ENCODE peak calls at places on chromosome 12, in nine cellular contexts. E, W, H, J, I, O, N, G and L are unnamed samples.

GRCh38 chr12:57227315-57228115 is 2.0 kb upstream of the SHMT2 start:
- DNase-seq in E (no peak), W (no peak), H (no peak), J (no peak), I (no peak), O (no peak), N (no peak), G (peak), L (no peak)

GRCh38 chr12:91877022-91877421 is 268.6 kb downstream of the BTG1 start:
- DNase-seq in E (peak), W (peak), H (no peak), J (peak), I (no peak), O (no peak), N (no peak), G (peak), L (no peak)

GRCh38 chr12:43692064-43692463 is 66.5 kb downstream of the PUS7L start:
- DNase-seq in E (no peak), W (no peak), H (no peak), J (no peak), I (no peak), O (no peak), N (no peak), G (peak), L (peak)

GRCh38 chr12:41409628-41410027 is 221.5 kb downstream of the PDZRN4 start:
- DNase-seq in E (no peak), W (no peak), H (no peak), J (no peak), I (no peak), O (no peak), N (no peak), G (no peak), L (no peak)

GRCh38 chr12:90393654-90394053 is 561.3 kb downstream of the CCER1 start:
- DNase-seq in E (no peak), W (no peak), H (no peak), J (no peak), I (no peak), O (no peak), N (no peak), G (no peak), L (no peak)

GRCh38 chr12:19311165-19311564 is 128.1 kb upstream of the AEBP2 start:
- DNase-seq in E (no peak), W (no peak), H (peak), J (no peak), I (no peak), O (peak), N (no peak), G (no peak), L (no peak)

GRCh38 chr12:16605666-16606116 is 271 bp downstream of the LMO3 start:
- DNase-seq in E (no peak), W (no peak), H (no peak), J (peak), I (no peak), O (no peak), N (peak), G (peak), L (no peak)

GRCh38 chr12:120599672-120600537 is 18.7 kb upstream of the POP5 start:
- DNase-seq in E (no peak), W (no peak), H (no peak), J (no peak), I (no peak), O (no peak), N (no peak), G (no peak), L (no peak)

GRCh38 chr12:109624467-109624866 is 50.9 kb downstream of the MVK start:
- DNase-seq in E (no peak), W (no peak), H (no peak), J (no peak), I (no peak), O (peak), N (no peak), G (no peak), L (no peak)

GRCh38 chr12:62834406-62834805 is 100.5 kb downstream of the PPM1H start:
- DNase-seq in E (peak), W (no peak), H (peak), J (peak), I (no peak), O (no peak), N (peak), G (no peak), L (no peak)

GRCh38 chr12:107418976-107419375 is 266.6 kb upstream of the PWP1 start:
- DNase-seq in E (no peak), W (no peak), H (no peak), J (no peak), I (no peak), O (no peak), N (no peak), G (no peak), L (no peak)

GRCh38 chr12:113186033-113186365 is 478 bp downstream of the RITA1 start:
- DNase-seq in E (no peak), W (no peak), H (no peak), J (no peak), I (no peak), O (no peak), N (no peak), G (peak), L (no peak)

GRCh38 chr12:98644433-98644711 is 216 bp downstream of the IKBIP start:
- DNase-seq in E (peak), W (peak), H (no peak), J (no peak), I (no peak), O (peak), N (no peak), G (no peak), L (peak)

GRCh38 chr12:119713551-119714031 is 45.7 kb downstream of the PRKAB1 start:
- DNase-seq in E (no peak), W (peak), H (no peak), J (no peak), I (peak), O (no peak), N (no peak), G (no peak), L (no peak)

GRCh38 chr12:47832263-47832933 is 12.7 kb upstream of the HDAC7 start:
- DNase-seq in E (no peak), W (no peak), H (peak), J (no peak), I (no peak), O (no peak), N (no peak), G (no peak), L (no peak)

GRCh38 chr12:100372846-100373245 is 16.0 kb downstream of the SLC17A8 start:
- DNase-seq in E (no peak), W (no peak), H (no peak), J (no peak), I (no peak), O (no peak), N (no peak), G (no peak), L (no peak)

GRCh38 chr12:100371146-100371545 is 14.3 kb downstream of the SLC17A8 start:
- DNase-seq in E (no peak), W (no peak), H (no peak), J (no peak), I (no peak), O (no peak), N (no peak), G (no peak), L (no peak)

GRCh38 chr12:100376166-100376565 is 19.3 kb downstream of the SLC17A8 start:
- DNase-seq in E (no peak), W (no peak), H (no peak), J (no peak), I (no peak), O (no peak), N (no peak), G (no peak), L (no peak)

DNA sequence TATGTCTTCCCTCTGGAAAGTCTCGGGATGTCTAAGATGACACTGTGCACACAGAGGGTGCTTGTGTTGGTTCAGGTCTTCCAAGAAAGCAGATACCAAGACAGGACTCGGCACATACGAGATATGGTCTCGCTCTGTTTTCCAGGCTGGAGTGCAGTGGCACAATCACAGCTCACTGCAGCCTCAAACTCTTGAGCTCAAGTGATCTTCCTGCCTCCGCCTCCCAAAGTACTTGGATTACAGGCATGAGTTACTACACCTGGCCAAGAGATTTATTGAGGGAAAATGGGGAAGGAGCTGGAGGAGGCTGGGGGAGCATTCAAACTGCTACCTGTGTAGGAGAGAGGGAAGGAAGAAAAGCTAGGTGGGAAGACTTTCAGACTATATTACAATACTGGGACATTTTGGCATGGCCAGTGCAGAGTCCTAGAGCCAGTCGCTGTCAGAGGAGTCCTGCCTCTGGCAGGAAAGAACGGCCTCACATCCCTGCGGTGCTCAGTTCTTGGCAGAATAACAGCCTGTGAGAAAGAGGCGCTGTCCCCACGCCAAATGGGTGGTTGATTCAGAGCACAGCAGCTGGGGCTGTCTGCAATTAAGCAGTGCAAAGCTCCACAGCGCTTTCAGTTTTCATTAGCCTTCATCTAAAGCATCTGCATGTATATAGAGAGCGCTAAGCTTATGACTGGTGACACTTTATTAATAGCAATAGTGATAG is 18.3 kb downstream of the SLC17A8 start:
- DNase-seq in E (peak), W (no peak), H (peak), J (peak), I (no peak), O (no peak), N (peak), G (peak), L (no peak)
- TF ChIP-seq POLR2A in E (no peak), W (no peak), H (no peak), J (no peak), I (no peak), O (no peak), N (no peak), G (no peak), L (no peak)

GRCh38 chr12:6851921-6852650 is at the start of gene USP5:
- DNase-seq in E (peak), W (peak), H (peak), J (peak), I (peak), O (peak), N (peak), G (peak), L (peak)
- TF ChIP-seq POLR2A in E (no peak), W (no peak), H (no peak), J (peak), I (no peak), O (peak), N (peak), G (no peak), L (peak)

GRCh38 chr12:22046968-22047390 is 961 bp downstream of the CMAS start:
- DNase-seq in E (no peak), W (no peak), H (no peak), J (no peak), I (no peak), O (no peak), N (no peak), G (peak), L (no peak)

GRCh38 chr12:22047495-22047894 is 1.5 kb downstream of the CMAS start:
- DNase-seq in E (no peak), W (no peak), H (no peak), J (no peak), I (no peak), O (no peak), N (no peak), G (no peak), L (no peak)

GRCh38 chr12:22048351-22049041 is 2.5 kb downstream of the CMAS start:
- DNase-seq in E (no peak), W (no peak), H (no peak), J (no peak), I (no peak), O (no peak), N (no peak), G (no peak), L (no peak)

GRCh38 chr12:22043943-22044342 is 2.1 kb upstream of the CMAS start:
- DNase-seq in E (no peak), W (no peak), H (no peak), J (no peak), I (no peak), O (no peak), N (no peak), G (no peak), L (no peak)

DNA sequence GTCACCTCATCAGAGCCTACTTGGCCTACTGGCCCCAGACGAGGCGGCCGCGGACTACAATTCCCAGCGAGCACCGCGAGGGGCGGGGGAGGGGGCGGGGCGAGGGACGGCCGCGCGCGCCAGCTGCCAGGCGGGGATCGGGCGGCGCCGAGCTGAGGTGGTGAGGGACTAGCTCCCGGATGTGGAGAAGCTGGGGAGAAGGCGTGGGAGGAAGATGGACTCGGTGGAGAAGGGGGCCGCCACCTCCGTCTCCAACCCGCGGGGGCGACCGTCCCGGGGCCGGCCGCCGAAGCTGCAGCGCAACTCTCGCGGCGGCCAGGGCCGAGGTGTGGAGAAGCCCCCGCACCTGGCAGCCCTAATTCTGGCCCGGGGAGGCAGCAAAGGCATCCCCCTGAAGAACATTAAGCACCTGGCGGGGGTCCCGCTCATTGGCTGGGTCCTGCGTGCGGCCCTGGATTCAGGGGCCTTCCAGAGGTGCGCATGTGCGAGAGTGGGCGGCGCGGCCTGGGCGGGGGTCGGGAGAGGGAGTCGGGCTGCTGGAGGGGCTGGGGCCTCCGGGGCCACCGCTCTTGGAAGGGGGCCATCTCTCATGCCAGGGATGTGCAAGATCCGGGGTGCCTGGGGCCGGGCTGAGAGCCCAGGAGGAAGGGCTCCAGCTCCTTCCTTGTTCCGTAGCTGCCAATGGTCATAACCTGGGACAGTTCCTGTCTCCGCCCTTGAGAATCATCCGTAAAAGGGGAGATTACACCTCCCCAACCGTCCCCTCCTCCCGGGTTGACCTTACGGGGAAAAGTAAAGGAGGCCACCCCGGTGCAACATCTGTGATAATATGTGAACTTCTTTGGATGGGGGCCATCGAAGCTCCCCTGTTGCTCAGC is at the start of gene CMAS:
- DNase-seq in E (peak), W (peak), H (peak), J (peak), I (peak), O (peak), N (peak), G (peak), L (peak)
- TF ChIP-seq POLR2A in E (peak), W (peak), H (peak), J (peak), I (no peak), O (peak), N (peak), G (no peak), L (peak)

DNA sequence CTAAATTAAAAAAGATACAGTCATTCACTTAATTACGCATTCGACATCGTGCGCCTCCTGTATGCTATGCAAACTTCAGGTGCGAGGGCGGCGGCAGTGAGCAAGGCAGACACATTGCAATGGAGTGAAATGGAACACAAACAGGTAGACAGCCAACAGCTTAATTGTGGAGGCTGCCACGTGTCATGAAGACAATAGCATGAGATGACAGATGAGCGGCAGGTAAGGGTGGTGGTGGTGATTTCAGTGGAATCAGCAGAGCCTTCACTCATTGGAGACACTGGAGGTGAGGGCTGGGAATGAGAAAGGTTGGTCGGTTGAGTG is 130.7 kb downstream of the TMEM132D start:
- DNase-seq in E (no peak), W (no peak), H (no peak), J (no peak), I (peak), O (no peak), N (no peak), G (no peak), L (no peak)
- TF ChIP-seq POLR2A in E (no peak), W (no peak), H (no peak), J (no peak), I (no peak), O (no peak), N (no peak), G (no peak), L (no peak)

DNA sequence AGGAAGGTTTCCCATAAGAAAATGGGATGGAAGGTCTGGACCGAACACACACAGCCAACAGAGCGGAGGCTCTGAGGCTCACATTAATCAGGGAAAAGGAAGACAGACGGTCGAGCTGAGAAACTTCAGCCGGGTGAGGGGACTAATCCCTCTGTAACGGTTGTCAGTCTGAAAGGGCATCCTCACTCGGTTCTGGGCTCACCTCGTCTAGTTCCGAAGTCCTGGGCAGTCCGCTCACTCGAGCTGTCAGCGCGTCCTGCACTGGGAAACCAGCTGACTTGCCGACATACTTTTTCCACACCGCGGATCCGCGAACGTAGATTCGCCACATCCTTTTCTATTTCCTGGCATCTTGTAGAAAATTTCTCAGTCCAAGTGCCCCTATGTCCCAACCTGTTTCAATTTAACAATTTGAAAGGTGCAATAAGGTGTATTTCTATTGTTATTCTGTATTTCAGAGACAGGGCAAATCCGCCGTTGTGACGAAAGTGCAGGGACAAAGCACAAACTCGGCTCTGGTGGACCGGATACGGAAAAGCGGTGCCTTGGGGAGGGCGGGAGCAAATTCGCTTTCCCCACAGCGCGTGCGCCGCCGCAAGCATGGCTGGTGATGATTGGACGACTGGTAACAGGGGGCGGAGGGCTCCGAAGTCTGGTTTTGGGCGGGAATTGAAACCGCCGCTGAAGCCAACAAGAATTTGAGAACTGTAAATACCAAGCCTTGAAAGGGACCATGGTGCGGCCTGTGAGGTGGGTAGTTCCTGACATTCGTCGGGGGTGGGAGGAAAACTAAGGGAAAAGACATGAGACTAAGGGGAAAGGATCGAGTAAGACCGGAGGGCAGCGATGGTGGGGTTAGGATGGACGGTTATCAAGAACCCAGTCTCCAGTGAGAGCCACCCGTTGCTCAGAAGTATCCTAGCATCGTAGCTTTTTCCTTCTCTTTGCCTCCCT is at the start of gene RAD51AP1:
- DNase-seq in E (peak), W (peak), H (peak), J (peak), I (peak), O (peak), N (peak), G (peak), L (peak)
- TF ChIP-seq POLR2A in E (peak), W (peak), H (no peak), J (no peak), I (no peak), O (peak), N (peak), G (no peak), L (peak)

DNA sequence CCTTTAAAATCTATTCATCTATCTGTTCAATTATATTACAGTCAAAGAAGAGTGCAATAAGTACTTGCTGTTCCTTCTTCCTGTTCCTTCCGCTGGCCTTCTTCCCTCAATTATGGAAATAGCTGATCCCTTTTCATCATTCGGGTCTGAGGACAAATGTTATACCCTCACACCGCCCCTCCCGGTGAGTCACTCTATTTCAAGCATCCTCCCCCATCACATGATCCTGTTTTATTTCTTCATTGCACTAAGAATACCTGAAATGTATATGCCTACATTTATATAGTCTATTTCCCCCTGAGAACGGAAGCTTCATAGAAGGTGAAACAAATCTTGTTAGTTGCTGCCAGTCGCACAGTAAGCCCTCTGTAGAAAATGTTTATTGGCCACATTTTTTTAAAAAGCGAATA is 2.5 kb downstream of the SLC38A1 start:
- DNase-seq in E (peak), W (no peak), H (no peak), J (no peak), I (no peak), O (no peak), N (no peak), G (peak), L (no peak)
- TF ChIP-seq POLR2A in E (no peak), W (no peak), H (no peak), J (no peak), I (no peak), O (no peak), N (no peak), G (no peak), L (no peak)

DNA sequence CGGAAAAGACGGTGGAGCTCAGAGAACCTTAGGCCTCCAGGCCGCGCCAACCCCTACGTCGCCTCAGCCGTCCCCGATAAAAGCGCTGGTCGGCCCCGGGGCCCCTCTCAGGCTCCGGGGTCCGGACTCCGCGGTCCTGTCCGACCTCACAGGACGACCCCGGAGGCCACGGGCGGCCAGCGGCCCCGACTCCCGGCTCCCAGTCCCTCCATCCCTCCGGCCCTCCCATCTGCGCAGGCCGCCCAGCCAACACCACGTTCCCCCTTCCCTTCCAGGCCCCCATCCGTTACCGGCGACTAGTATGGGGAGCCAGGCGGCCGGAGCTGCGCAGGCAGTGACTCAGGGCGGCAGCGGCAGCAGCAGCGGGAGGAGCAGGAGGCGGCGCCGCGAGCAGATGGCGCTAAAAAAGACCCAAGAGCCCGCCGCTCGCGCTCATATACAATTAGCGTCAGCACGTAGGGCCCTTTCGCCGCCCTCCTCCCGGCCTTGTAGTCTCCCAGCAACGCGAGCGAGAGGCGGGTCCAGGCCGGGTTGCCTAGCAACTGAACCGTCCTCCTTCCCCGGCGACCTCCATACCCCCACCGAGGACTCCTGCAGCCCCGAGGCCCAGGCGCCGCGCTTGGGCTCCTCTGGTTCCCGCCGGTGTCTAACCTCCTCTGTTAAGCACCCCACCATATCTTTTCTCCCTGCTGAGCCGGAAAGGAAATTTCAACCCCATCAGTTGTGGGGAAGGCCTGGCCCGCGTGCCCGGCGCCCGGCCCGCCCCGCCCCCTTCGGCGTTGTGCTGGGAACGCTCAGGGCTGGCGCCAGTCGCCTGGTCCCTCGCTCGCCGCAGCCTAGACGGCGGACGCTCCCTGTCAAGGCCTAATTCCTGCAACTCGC is at the start of gene NAP1L1:
- DNase-seq in E (peak), W (peak), H (peak), J (peak), I (peak), O (peak), N (peak), G (peak), L (peak)
- TF ChIP-seq POLR2A in E (peak), W (peak), H (peak), J (peak), I (no peak), O (peak), N (peak), G (peak), L (peak)